ENCODE peak calls at places on chromosomes 2 and 18, in nine cellular contexts. One of them, this sample, is unnamed. For H3K4me1, the result is how much of the 10 kb centered on the place peaks cover.

GRCh38 chr2:231918501-231919330 is 7.5 kb downstream of the NPPC start:
- DNase-seq in colonic mucosa: no peak
- DNase-seq in GM23248: no peak
- DNase-seq in thoracic aorta: no peak
- DNase-seq in PC-9: no peak
- DNase-seq in adrenal gland: no peak
- DNase-seq in lung: no peak
- DNase-seq in CD8-positive, alpha-beta memory T cell: no peak
- DNase-seq in effector memory CD4-positive, alpha-beta T cell: no peak
- DNase-seq in this sample: no peak

GRCh38 chr2:5798083-5798482 is 105.9 kb downstream of the SOX11 start:
- DNase-seq in PC-9: no peak
- DNase-seq in colonic mucosa: no peak
- DNase-seq in GM23248: peak
- DNase-seq in effector memory CD4-positive, alpha-beta T cell: no peak
- DNase-seq in adrenal gland: no peak
- DNase-seq in CD8-positive, alpha-beta memory T cell: no peak
- DNase-seq in thoracic aorta: no peak
- DNase-seq in lung: no peak
- DNase-seq in this sample: no peak

GRCh38 chr2:138029238-138029637 is 65.0 kb downstream of the HNMT start:
- DNase-seq in colonic mucosa: no peak
- DNase-seq in lung: no peak
- DNase-seq in adrenal gland: no peak
- DNase-seq in CD8-positive, alpha-beta memory T cell: no peak
- DNase-seq in GM23248: peak
- DNase-seq in thoracic aorta: no peak
- DNase-seq in PC-9: no peak
- DNase-seq in effector memory CD4-positive, alpha-beta T cell: no peak
- DNase-seq in this sample: no peak

GRCh38 chr2:235244497-235245215 is 249.2 kb upstream of the AGAP1 start:
- DNase-seq in colonic mucosa: no peak
- DNase-seq in lung: no peak
- DNase-seq in effector memory CD4-positive, alpha-beta T cell: no peak
- DNase-seq in adrenal gland: no peak
- DNase-seq in CD8-positive, alpha-beta memory T cell: no peak
- DNase-seq in thoracic aorta: no peak
- DNase-seq in GM23248: peak
- DNase-seq in PC-9: no peak
- DNase-seq in this sample: no peak

GRCh38 chr2:40957508-40957907 is 505.6 kb upstream of the SLC8A1 start:
- DNase-seq in colonic mucosa: no peak
- DNase-seq in CD8-positive, alpha-beta memory T cell: no peak
- DNase-seq in GM23248: peak
- DNase-seq in PC-9: no peak
- DNase-seq in thoracic aorta: no peak
- DNase-seq in lung: no peak
- DNase-seq in adrenal gland: no peak
- DNase-seq in effector memory CD4-positive, alpha-beta T cell: no peak
- DNase-seq in this sample: no peak

GRCh38 chr2:96072746-96073145 is 38.0 kb upstream of the GPAT2 start:
- DNase-seq in effector memory CD4-positive, alpha-beta T cell: no peak
- DNase-seq in thoracic aorta: no peak
- DNase-seq in PC-9: no peak
- DNase-seq in colonic mucosa: no peak
- DNase-seq in lung: peak
- DNase-seq in GM23248: no peak
- DNase-seq in CD8-positive, alpha-beta memory T cell: no peak
- DNase-seq in adrenal gland: no peak
- DNase-seq in this sample: no peak

GRCh38 chr2:101151141-101151858 is at the start of gene TBC1D8:
- DNase-seq in thoracic aorta: peak
- DNase-seq in adrenal gland: peak
- DNase-seq in PC-9: peak
- DNase-seq in effector memory CD4-positive, alpha-beta T cell: peak
- DNase-seq in colonic mucosa: peak
- DNase-seq in CD8-positive, alpha-beta memory T cell: peak
- DNase-seq in GM23248: peak
- DNase-seq in lung: peak
- DNase-seq in this sample: peak

GRCh38 chr18:45993441-45993840 is 26.3 kb upstream of the EPG5 start:
- DNase-seq in lung: no peak
- DNase-seq in colonic mucosa: no peak
- DNase-seq in adrenal gland: no peak
- DNase-seq in CD8-positive, alpha-beta memory T cell: no peak
- DNase-seq in PC-9: peak
- DNase-seq in GM23248: peak
- DNase-seq in effector memory CD4-positive, alpha-beta T cell: no peak
- DNase-seq in thoracic aorta: no peak
- DNase-seq in this sample: no peak

GRCh38 chr2:121144111-121144510 is 140.9 kb downstream of the TFCP2L1 start:
- DNase-seq in CD8-positive, alpha-beta memory T cell: no peak
- DNase-seq in effector memory CD4-positive, alpha-beta T cell: no peak
- DNase-seq in GM23248: no peak
- DNase-seq in PC-9: no peak
- DNase-seq in adrenal gland: no peak
- DNase-seq in lung: no peak
- DNase-seq in colonic mucosa: no peak
- DNase-seq in thoracic aorta: no peak
- DNase-seq in this sample: no peak

GRCh38 chr2:168234407-168235085 is 12.8 kb downstream of the STK39 start:
- DNase-seq in lung: no peak
- DNase-seq in colonic mucosa: no peak
- DNase-seq in effector memory CD4-positive, alpha-beta T cell: no peak
- DNase-seq in CD8-positive, alpha-beta memory T cell: no peak
- DNase-seq in PC-9: no peak
- DNase-seq in GM23248: peak
- DNase-seq in adrenal gland: no peak
- DNase-seq in thoracic aorta: no peak
- DNase-seq in this sample: no peak

GRCh38 chr18:76491801-76492668 is 3.0 kb downstream of the ZNF516 start:
- DNase-seq in CD8-positive, alpha-beta memory T cell: no peak
- DNase-seq in lung: no peak
- DNase-seq in colonic mucosa: peak
- DNase-seq in effector memory CD4-positive, alpha-beta T cell: no peak
- DNase-seq in PC-9: peak
- DNase-seq in GM23248: peak
- DNase-seq in adrenal gland: peak
- DNase-seq in thoracic aorta: no peak
- DNase-seq in this sample: peak

GRCh38 chr2:25201794-25202193 is 33.4 kb upstream of the POMC start:
- DNase-seq in lung: no peak
- DNase-seq in adrenal gland: no peak
- DNase-seq in effector memory CD4-positive, alpha-beta T cell: no peak
- DNase-seq in GM23248: no peak
- DNase-seq in PC-9: no peak
- DNase-seq in CD8-positive, alpha-beta memory T cell: no peak
- DNase-seq in colonic mucosa: no peak
- DNase-seq in thoracic aorta: no peak
- DNase-seq in this sample: no peak

GRCh38 chr18:45330170-45330594 is 285.1 kb upstream of the SLC14A2 start:
- DNase-seq in CD8-positive, alpha-beta memory T cell: no peak
- DNase-seq in lung: peak
- DNase-seq in PC-9: no peak
- DNase-seq in adrenal gland: peak
- DNase-seq in thoracic aorta: no peak
- DNase-seq in GM23248: peak
- DNase-seq in effector memory CD4-positive, alpha-beta T cell: no peak
- DNase-seq in colonic mucosa: no peak
- DNase-seq in this sample: no peak

GRCh38 chr2:204110250-204111183 is 174.0 kb downstream of the ICOS start:
- DNase-seq in GM23248: peak
- DNase-seq in effector memory CD4-positive, alpha-beta T cell: peak
- DNase-seq in CD8-positive, alpha-beta memory T cell: peak
- DNase-seq in colonic mucosa: no peak
- DNase-seq in lung: no peak
- DNase-seq in adrenal gland: peak
- DNase-seq in PC-9: no peak
- DNase-seq in thoracic aorta: no peak
- DNase-seq in this sample: no peak

GRCh38 chr2:234278556-234279286 is 218.2 kb downstream of the ARL4C start:
- DNase-seq in CD8-positive, alpha-beta memory T cell: no peak
- DNase-seq in colonic mucosa: no peak
- DNase-seq in adrenal gland: no peak
- DNase-seq in GM23248: no peak
- DNase-seq in effector memory CD4-positive, alpha-beta T cell: no peak
- DNase-seq in thoracic aorta: no peak
- DNase-seq in lung: no peak
- DNase-seq in PC-9: no peak
- DNase-seq in this sample: no peak

GRCh38 chr2:42877936-42878335 is 85.6 kb upstream of the HAAO start:
- DNase-seq in thoracic aorta: no peak
- DNase-seq in effector memory CD4-positive, alpha-beta T cell: no peak
- DNase-seq in GM23248: no peak
- DNase-seq in CD8-positive, alpha-beta memory T cell: no peak
- DNase-seq in PC-9: no peak
- DNase-seq in lung: no peak
- DNase-seq in colonic mucosa: no peak
- DNase-seq in adrenal gland: no peak
- DNase-seq in this sample: no peak

DNA sequence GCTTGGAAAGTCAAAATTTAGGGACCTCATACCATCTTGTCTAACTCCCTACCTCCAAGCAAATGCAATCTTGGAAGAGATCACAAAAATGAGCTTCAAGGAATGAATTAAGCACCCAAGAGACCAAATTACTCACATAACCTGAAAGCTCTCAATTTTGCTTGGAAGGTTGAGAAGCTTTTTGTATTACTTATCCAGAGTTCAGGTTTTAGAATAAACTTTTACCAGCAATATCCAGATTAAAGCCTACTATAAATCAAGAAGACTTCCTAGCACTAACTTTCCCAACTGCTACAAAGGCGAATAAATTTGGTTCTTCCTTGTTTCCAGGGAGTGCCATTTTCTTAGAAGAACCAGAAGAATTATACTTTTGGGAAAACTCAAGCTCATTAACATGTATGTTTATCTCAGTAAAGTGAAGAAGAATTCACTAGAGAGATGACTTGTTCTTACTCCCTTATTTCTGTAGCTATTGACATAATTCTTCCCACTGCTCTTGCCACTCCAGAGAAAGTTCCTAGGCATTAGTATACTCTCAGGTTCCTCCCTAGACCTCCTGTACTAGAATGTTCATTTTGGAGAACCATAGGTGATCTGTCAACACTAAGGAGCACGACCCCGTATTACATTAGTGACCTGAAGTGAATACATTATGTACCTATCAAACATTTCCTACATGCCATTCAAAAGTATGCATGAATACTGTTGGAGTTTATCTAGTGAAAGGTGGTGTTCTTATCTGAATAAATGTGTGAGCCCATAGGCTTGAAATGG is 18.0 kb upstream of the STPG4 start:
- DNase-seq in CD8-positive, alpha-beta memory T cell: no peak
- DNase-seq in thoracic aorta: no peak
- DNase-seq in GM23248: peak
- DNase-seq in colonic mucosa: no peak
- DNase-seq in effector memory CD4-positive, alpha-beta T cell: no peak
- DNase-seq in lung: no peak
- DNase-seq in PC-9: peak
- DNase-seq in adrenal gland: no peak
- DNase-seq in this sample: no peak
- H3K27ac ChIP-seq in CD8-positive, alpha-beta memory T cell: no peak
- H3K27ac ChIP-seq in thoracic aorta: peak
- H3K27ac ChIP-seq in GM23248: peak
- H3K27ac ChIP-seq in colonic mucosa: peak
- H3K27ac ChIP-seq in effector memory CD4-positive, alpha-beta T cell: peak
- H3K27ac ChIP-seq in lung: peak
- H3K27ac ChIP-seq in PC-9: peak
- H3K27ac ChIP-seq in adrenal gland: peak
- H3K27ac ChIP-seq in this sample: peak

GRCh38 chr18:58211510-58211909 is 167.5 kb downstream of the NEDD4L start:
- DNase-seq in adrenal gland: no peak
- DNase-seq in thoracic aorta: no peak
- DNase-seq in lung: no peak
- DNase-seq in PC-9: no peak
- DNase-seq in GM23248: no peak
- DNase-seq in CD8-positive, alpha-beta memory T cell: no peak
- DNase-seq in effector memory CD4-positive, alpha-beta T cell: no peak
- DNase-seq in colonic mucosa: no peak
- DNase-seq in this sample: peak
- H3K4me1 ChIP-seq in adrenal gland: under half
- H3K4me1 ChIP-seq in thoracic aorta: under half
- H3K4me1 ChIP-seq in lung: under half
- H3K4me1 ChIP-seq in PC-9: half or more
- H3K4me1 ChIP-seq in GM23248: half or more
- H3K4me1 ChIP-seq in CD8-positive, alpha-beta memory T cell: under half
- H3K4me1 ChIP-seq in effector memory CD4-positive, alpha-beta T cell: under half
- H3K4me1 ChIP-seq in colonic mucosa: under half
- H3K4me1 ChIP-seq in this sample: under half

DNA sequence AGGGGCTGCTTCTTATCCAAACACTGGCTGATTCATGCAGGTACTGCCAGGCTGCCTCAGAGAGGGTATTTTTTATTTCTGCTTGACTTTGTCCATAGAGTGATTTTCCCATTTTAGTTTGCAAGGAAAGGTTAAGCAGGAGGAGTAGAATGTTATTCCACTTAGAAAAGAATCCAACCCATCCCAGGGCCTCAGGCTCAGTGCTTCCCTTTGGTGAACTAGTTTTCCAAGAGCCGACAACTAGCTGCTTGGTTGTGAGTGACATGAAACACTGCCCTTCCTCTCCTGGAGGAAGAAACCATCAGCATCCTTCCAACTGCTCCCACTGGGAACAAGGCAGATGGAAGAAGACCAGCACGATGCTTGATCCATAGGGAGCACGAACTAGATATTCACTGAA is 58.5 kb downstream of the BCL2 start:
- DNase-seq in adrenal gland: no peak
- DNase-seq in thoracic aorta: no peak
- DNase-seq in CD8-positive, alpha-beta memory T cell: no peak
- DNase-seq in colonic mucosa: no peak
- DNase-seq in lung: no peak
- DNase-seq in PC-9: no peak
- DNase-seq in effector memory CD4-positive, alpha-beta T cell: no peak
- DNase-seq in GM23248: no peak
- DNase-seq in this sample: no peak
- H3K27ac ChIP-seq in adrenal gland: no peak
- H3K27ac ChIP-seq in thoracic aorta: peak
- H3K27ac ChIP-seq in CD8-positive, alpha-beta memory T cell: no peak
- H3K27ac ChIP-seq in colonic mucosa: no peak
- H3K27ac ChIP-seq in lung: no peak
- H3K27ac ChIP-seq in PC-9: no peak
- H3K27ac ChIP-seq in effector memory CD4-positive, alpha-beta T cell: no peak
- H3K27ac ChIP-seq in GM23248: no peak
- H3K27ac ChIP-seq in this sample: peak

GRCh38 chr2:198950813-198951212 is 506.9 kb downstream of the SATB2 start:
- DNase-seq in adrenal gland: no peak
- DNase-seq in lung: no peak
- DNase-seq in CD8-positive, alpha-beta memory T cell: no peak
- DNase-seq in PC-9: no peak
- DNase-seq in thoracic aorta: no peak
- DNase-seq in colonic mucosa: no peak
- DNase-seq in GM23248: no peak
- DNase-seq in effector memory CD4-positive, alpha-beta T cell: no peak
- DNase-seq in this sample: no peak
- H3K4me1 ChIP-seq in adrenal gland: under half
- H3K4me1 ChIP-seq in lung: under half
- H3K4me1 ChIP-seq in CD8-positive, alpha-beta memory T cell: under half
- H3K4me1 ChIP-seq in PC-9: under half
- H3K4me1 ChIP-seq in thoracic aorta: under half
- H3K4me1 ChIP-seq in colonic mucosa: under half
- H3K4me1 ChIP-seq in GM23248: under half
- H3K4me1 ChIP-seq in effector memory CD4-positive, alpha-beta T cell: under half
- H3K4me1 ChIP-seq in this sample: under half

This sample was measured in prostate gland.